ENCODE peak calls at places on chromosomes 2 and 18, in seven cellular contexts. V, K, B, D, P, A and Q are unnamed samples. For H3K4me1, the result is how much of the 10 kb centered on the place peaks cover.

GRCh38 chr18:12863687-12864086 is 20.4 kb downstream of the PTPN2 start:
- DNase-seq in V (no peak), K (no peak), B (no peak), D (no peak), P (no peak), A (no peak), Q (no peak)

GRCh38 chr18:36786686-36787085 is 42.1 kb downstream of the TPGS2 start:
- DNase-seq in V (no peak), K (no peak), B (peak), D (no peak), P (peak), A (no peak), Q (no peak)

GRCh38 chr2:147365577-147365976 is 479.3 kb upstream of the ACVR2A start:
- DNase-seq in V (no peak), K (no peak), B (no peak), D (no peak), P (no peak), A (no peak), Q (no peak)

GRCh38 chr2:215716971-215717370 is 281.1 kb upstream of the FN1 start:
- DNase-seq in V (no peak), K (no peak), B (no peak), D (no peak), P (no peak), A (no peak), Q (no peak)

GRCh38 chr18:5275872-5276271 is 19.7 kb downstream of the ZBTB14 start:
- DNase-seq in V (no peak), K (no peak), B (no peak), D (no peak), P (no peak), A (no peak), Q (no peak)

GRCh38 chr2:116442418-116442817 is 1372.1 kb upstream of the DDX18 start:
- DNase-seq in V (no peak), K (no peak), B (no peak), D (no peak), P (no peak), A (no peak), Q (no peak)

GRCh38 chr18:71374294-71374693 is 1085.4 kb downstream of the SOCS6 start:
- DNase-seq in V (no peak), K (no peak), B (no peak), D (no peak), P (no peak), A (no peak), Q (no peak)

GRCh38 chr2:5691659-5692529 is at the start of gene SOX11:
- DNase-seq in V (peak), K (peak), B (no peak), D (no peak), P (no peak), A (peak), Q (no peak)

GRCh38 chr2:70966681-70967080 is 11.7 kb upstream of the ANKRD53 start:
- DNase-seq in V (no peak), K (no peak), B (peak), D (no peak), P (no peak), A (no peak), Q (no peak)

GRCh38 chr2:190679813-190680591 is 31.1 kb downstream of the NAB1 start:
- DNase-seq in V (peak), K (peak), B (peak), D (peak), P (peak), A (peak), Q (peak)

GRCh38 chr2:230793573-230794359 is 71.0 kb upstream of the ITM2C start:
- DNase-seq in V (no peak), K (no peak), B (peak), D (no peak), P (peak), A (no peak), Q (peak)

GRCh38 chr2:54275541-54275940 is 19.5 kb upstream of the TSPYL6 start:
- DNase-seq in V (no peak), K (no peak), B (no peak), D (no peak), P (no peak), A (no peak), Q (no peak)

GRCh38 chr2:177285892-177286715 is 21.6 kb upstream of the NFE2L2 start:
- DNase-seq in V (no peak), K (no peak), B (no peak), D (no peak), P (no peak), A (no peak), Q (no peak)

GRCh38 chr2:177284531-177284930 is 20.0 kb upstream of the NFE2L2 start:
- DNase-seq in V (no peak), K (no peak), B (no peak), D (no peak), P (no peak), A (no peak), Q (no peak)

GRCh38 chr2:177282101-177282573 is 17.6 kb upstream of the NFE2L2 start:
- DNase-seq in V (peak), K (no peak), B (no peak), D (no peak), P (no peak), A (no peak), Q (no peak)

GRCh38 chr2:177282787-177283533 is 18.4 kb upstream of the NFE2L2 start:
- DNase-seq in V (no peak), K (no peak), B (no peak), D (no peak), P (no peak), A (no peak), Q (no peak)

DNA sequence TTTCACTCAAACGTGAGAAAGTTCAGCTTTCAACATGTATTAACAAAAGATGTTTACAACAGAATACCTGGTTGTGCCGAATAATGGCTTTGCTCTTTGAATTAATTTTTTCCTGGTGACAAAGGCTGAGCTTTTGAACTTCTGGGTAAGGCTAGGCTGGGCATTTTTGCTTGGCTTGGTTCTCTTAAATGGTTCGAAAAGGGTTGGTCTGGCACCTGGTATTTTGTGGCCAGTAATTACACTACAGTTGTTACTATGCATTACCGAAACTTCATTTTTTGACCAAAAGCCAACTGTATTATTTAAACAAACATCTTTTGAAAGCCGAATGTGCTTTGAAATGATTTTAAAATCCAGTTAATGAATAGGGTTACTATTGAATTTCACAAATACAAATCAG is 19.3 kb upstream of the NFE2L2 start:
- DNase-seq in V (no peak), K (no peak), B (no peak), D (no peak), P (no peak), A (no peak), Q (no peak)
- H3K4me1 ChIP-seq in V (under half), K (under half), B (under half), D (under half), P (under half), A (under half), Q (under half)

GRCh38 chr2:36373149-36373880 is 17.7 kb downstream of the CRIM1 start:
- DNase-seq in V (no peak), K (no peak), B (peak), D (no peak), P (no peak), A (no peak), Q (peak)

GRCh38 chr2:36376319-36376765 is 20.8 kb downstream of the CRIM1 start:
- DNase-seq in V (peak), K (peak), B (peak), D (peak), P (peak), A (no peak), Q (peak)

GRCh38 chr2:36371963-36372391 is 16.4 kb downstream of the CRIM1 start:
- DNase-seq in V (no peak), K (no peak), B (no peak), D (no peak), P (no peak), A (no peak), Q (no peak)

GRCh38 chr2:36376992-36377738 is 21.6 kb downstream of the CRIM1 start:
- DNase-seq in V (no peak), K (no peak), B (no peak), D (no peak), P (no peak), A (no peak), Q (peak)

DNA sequence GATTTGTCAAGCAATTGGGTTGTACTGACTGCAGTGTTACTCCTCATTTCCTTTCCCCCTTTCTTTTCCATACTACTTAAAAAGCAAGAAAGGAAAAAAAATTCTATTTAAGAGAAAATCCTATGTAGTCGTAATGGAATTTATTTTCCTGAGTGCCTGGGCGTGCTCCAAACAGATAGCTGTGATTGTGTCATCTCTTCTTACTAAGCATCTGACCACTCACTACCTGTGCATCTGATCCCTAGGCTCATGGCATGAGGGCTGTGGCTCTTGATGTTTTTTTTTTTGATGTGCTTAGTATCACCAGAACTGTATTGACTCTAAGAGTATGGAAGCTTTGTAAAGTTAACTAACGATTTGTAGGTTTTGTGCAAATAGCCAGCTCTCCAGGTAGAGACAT is 19.0 kb downstream of the CRIM1 start:
- DNase-seq in V (no peak), K (no peak), B (no peak), D (no peak), P (no peak), A (no peak), Q (no peak)
- H3K4me1 ChIP-seq in V (under half), K (half or more), B (under half), D (under half), P (under half), A (under half), Q (under half)

GRCh38 chr2:95313296-95314265 is 16.4 kb downstream of the KCNIP3 start:
- DNase-seq in V (no peak), K (no peak), B (no peak), D (peak), P (no peak), A (no peak), Q (no peak)

GRCh38 chr2:95316466-95317122 is 19.4 kb downstream of the KCNIP3 start:
- DNase-seq in V (no peak), K (no peak), B (no peak), D (peak), P (no peak), A (no peak), Q (no peak)

GRCh38 chr2:95315801-95316411 is 18.8 kb downstream of the KCNIP3 start:
- DNase-seq in V (no peak), K (no peak), B (no peak), D (peak), P (no peak), A (no peak), Q (no peak)

GRCh38 chr2:95314598-95314963 is 17.4 kb downstream of the KCNIP3 start:
- DNase-seq in V (no peak), K (no peak), B (no peak), D (peak), P (no peak), A (no peak), Q (no peak)

DNA sequence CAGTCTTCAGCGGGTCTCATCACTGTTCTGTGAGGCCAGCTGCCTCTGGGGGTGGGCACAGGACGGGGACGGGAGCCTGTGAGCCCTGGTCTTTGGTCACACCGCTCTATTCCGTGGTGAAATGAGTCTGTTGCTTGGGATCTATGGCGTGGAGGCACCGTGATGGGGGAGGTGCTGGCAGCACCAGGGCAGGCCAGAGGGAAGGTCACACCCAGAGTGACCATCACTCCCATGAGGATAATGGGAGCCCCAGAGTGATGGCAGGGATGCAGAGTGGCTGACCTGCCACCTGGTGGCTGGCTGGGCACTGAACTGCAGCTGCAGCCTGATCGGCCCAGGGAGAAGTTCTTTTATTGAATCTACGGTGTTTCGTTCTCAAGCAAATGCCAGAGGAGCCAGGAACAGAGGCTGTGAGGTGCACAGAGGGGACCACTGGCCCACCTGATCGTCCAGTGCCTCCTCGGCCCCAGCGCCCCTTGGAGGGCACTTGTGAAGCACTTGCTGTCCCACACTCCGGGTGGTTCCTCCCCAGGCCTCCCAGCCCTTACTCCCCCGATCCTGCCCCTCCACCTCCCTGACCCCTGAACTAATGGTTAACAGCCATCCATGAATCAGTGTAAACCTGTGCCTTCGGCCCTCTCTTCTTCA is 17.9 kb downstream of the KCNIP3 start:
- DNase-seq in V (peak), K (peak), B (peak), D (peak), P (no peak), A (peak), Q (peak)
- H3K4me1 ChIP-seq in V (under half), K (under half), B (under half), D (under half), P (under half), A (under half), Q (under half)

DNA sequence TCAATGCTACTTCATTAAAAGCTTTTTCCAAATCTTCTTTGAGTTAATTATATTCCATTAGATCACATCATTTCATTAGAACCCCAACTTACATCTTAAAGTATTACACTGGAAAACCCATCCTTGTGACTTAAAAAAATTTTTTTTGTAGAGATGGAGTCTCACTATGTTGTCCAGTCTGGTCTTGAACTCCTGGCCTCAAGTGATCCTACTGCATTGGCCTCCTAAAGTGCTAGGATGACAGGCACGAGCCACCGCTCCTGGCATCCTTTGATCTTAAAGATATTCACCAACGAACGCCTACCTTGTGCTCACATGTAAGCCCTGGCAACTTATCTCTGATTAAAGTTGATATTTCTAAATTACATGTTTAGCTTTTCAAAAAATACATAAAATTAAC is 6.7 kb downstream of the LAPTM4A start:
- DNase-seq in V (no peak), K (no peak), B (no peak), D (no peak), P (no peak), A (no peak), Q (no peak)
- H3K4me1 ChIP-seq in V (under half), K (under half), B (under half), D (under half), P (under half), A (under half), Q (under half)

GRCh38 chr2:40361478-40361877 is 90.4 kb downstream of the SLC8A1 start:
- DNase-seq in V (no peak), K (no peak), B (no peak), D (no peak), P (no peak), A (peak), Q (no peak)
- H3K4me1 ChIP-seq in V (under half), K (under half), B (under half), D (under half), P (under half), A (half or more), Q (under half)

GRCh38 chr2:159177957-159178356 is 108.5 kb downstream of the WDSUB1 start:
- DNase-seq in V (no peak), K (no peak), B (no peak), D (no peak), P (no peak), A (no peak), Q (no peak)
- H3K4me1 ChIP-seq in V (under half), K (under half), B (under half), D (under half), P (under half), A (under half), Q (under half)

GRCh38 chr2:128308889-128309288 is 9.8 kb downstream of the HS6ST1 start:
- DNase-seq in V (peak), K (no peak), B (no peak), D (no peak), P (no peak), A (no peak), Q (no peak)

GRCh38 chr2:128306081-128306930 is 12.4 kb downstream of the HS6ST1 start:
- DNase-seq in V (no peak), K (no peak), B (peak), D (peak), P (peak), A (no peak), Q (peak)

GRCh38 chr2:128308284-128308731 is 10.4 kb downstream of the HS6ST1 start:
- DNase-seq in V (peak), K (no peak), B (no peak), D (peak), P (peak), A (no peak), Q (no peak)

GRCh38 chr2:128306931-128307460 is 11.7 kb downstream of the HS6ST1 start:
- DNase-seq in V (no peak), K (no peak), B (no peak), D (peak), P (no peak), A (no peak), Q (no peak)

GRCh38 chr2:128307595-128307994 is 11.1 kb downstream of the HS6ST1 start:
- DNase-seq in V (peak), K (no peak), B (no peak), D (peak), P (peak), A (no peak), Q (no peak)
- H3K4me1 ChIP-seq in V (under half), K (under half), B (half or more), D (under half), P (under half), A (under half), Q (under half)

GRCh38 chr2:45280801-45281200 is 271.5 kb upstream of the SIX2 start:
- DNase-seq in V (no peak), K (no peak), B (no peak), D (no peak), P (no peak), A (no peak), Q (no peak)
- H3K4me1 ChIP-seq in V (under half), K (under half), B (under half), D (under half), P (under half), A (under half), Q (under half)

GRCh38 chr2:68385907-68386287 is 20.8 kb downstream of the PLEK start:
- DNase-seq in V (no peak), K (no peak), B (no peak), D (no peak), P (no peak), A (no peak), Q (no peak)
- H3K4me1 ChIP-seq in V (under half), K (under half), B (under half), D (under half), P (under half), A (half or more), Q (under half)

GRCh38 chr18:28457784-28458183 is 280.9 kb upstream of the CDH2 start:
- DNase-seq in V (no peak), K (no peak), B (no peak), D (no peak), P (no peak), A (no peak), Q (no peak)
- H3K4me1 ChIP-seq in V (under half), K (under half), B (under half), D (under half), P (under half), A (under half), Q (under half)